ENCODE peak calls at places on chromosomes 2 and 18, in four cellular contexts. One of them, this sample, is unnamed.

GRCh38 chr2:40302751-40303150 is 149.1 kb downstream of the SLC8A1 start:
- DNase-seq in HepG2: no peak
- DNase-seq in GM12878: no peak
- DNase-seq in H1: no peak
- DNase-seq in this sample: no peak

GRCh38 chr2:237686659-237687136 is 59.3 kb downstream of the LRRFIP1 start:
- DNase-seq in GM12878: no peak
- DNase-seq in HepG2: peak; percentile 35
- DNase-seq in H1: no peak
- DNase-seq in this sample: no peak

GRCh38 chr2:102950547-102950946 is 188.7 kb downstream of the TMEM182 start:
- DNase-seq in GM12878: no peak
- DNase-seq in H1: no peak
- DNase-seq in HepG2: no peak
- DNase-seq in this sample: no peak

GRCh38 chr2:218022131-218022850 is 19.5 kb upstream of the TNS1 start:
- DNase-seq in HepG2: no peak
- DNase-seq in H1: peak; percentile 23
- DNase-seq in GM12878: no peak
- DNase-seq in this sample: no peak

GRCh38 chr2:43472527-43473194 is 123.2 kb downstream of the THADA start:
- DNase-seq in GM12878: no peak
- DNase-seq in H1: no peak
- DNase-seq in HepG2: no peak
- DNase-seq in this sample: no peak

GRCh38 chr2:85678794-85679672 is 11.0 kb upstream of the SFTPB start:
- DNase-seq in HepG2: peak; percentile 62
- DNase-seq in H1: peak; percentile 97
- DNase-seq in GM12878: no peak
- DNase-seq in this sample: peak; percentile 67

GRCh38 chr18:49517483-49517882 is 30.4 kb upstream of the C18orf32 start:
- DNase-seq in HepG2: no peak
- DNase-seq in H1: no peak
- DNase-seq in GM12878: no peak
- DNase-seq in this sample: no peak

GRCh38 chr2:42345986-42346385 is 15.0 kb downstream of the COX7A2L start:
- DNase-seq in HepG2: no peak
- DNase-seq in GM12878: no peak
- DNase-seq in H1: no peak
- DNase-seq in this sample: no peak

GRCh38 chr2:187581125-187581896 is 27.1 kb upstream of the TFPI start:
- DNase-seq in H1: no peak
- DNase-seq in GM12878: no peak
- DNase-seq in HepG2: peak; percentile 59
- DNase-seq in this sample: peak; percentile 33

GRCh38 chr2:20326163-20326780 is 24.4 kb downstream of the PUM2 start:
- DNase-seq in HepG2: peak; percentile 58
- DNase-seq in GM12878: no peak
- DNase-seq in H1: no peak
- DNase-seq in this sample: peak; percentile 23

GRCh38 chr18:32271649-32272324 is 81.9 kb downstream of the MEP1B start:
- DNase-seq in GM12878: no peak
- DNase-seq in HepG2: peak; percentile 36
- DNase-seq in H1: no peak
- DNase-seq in this sample: peak; percentile 9

GRCh38 chr2:135916232-135916631 is 40.0 kb upstream of the MCM6 start:
- DNase-seq in GM12878: no peak
- DNase-seq in HepG2: peak; percentile 31
- DNase-seq in H1: no peak
- DNase-seq in this sample: peak; percentile 16

GRCh38 chr2:49261791-49262190 is 107.5 kb upstream of the FSHR start:
- DNase-seq in HepG2: no peak
- DNase-seq in H1: no peak
- DNase-seq in GM12878: no peak
- DNase-seq in this sample: no peak

GRCh38 chr18:38654966-38655365 is 1089.4 kb upstream of the CELF4 start:
- DNase-seq in H1: no peak
- DNase-seq in GM12878: no peak
- DNase-seq in HepG2: no peak
- DNase-seq in this sample: no peak

GRCh38 chr2:217367464-217367863 is 507.6 kb upstream of the TNP1 start:
- DNase-seq in H1: no peak
- DNase-seq in GM12878: no peak
- DNase-seq in HepG2: no peak
- DNase-seq in this sample: no peak

GRCh38 chr2:147937744-147938349 is 82.7 kb downstream of the ORC4 start:
- DNase-seq in H1: no peak
- DNase-seq in GM12878: no peak
- DNase-seq in HepG2: peak; percentile 40
- DNase-seq in this sample: no peak

GRCh38 chr18:68734311-68734710 is 19.4 kb upstream of the TMX3 start:
- DNase-seq in H1: no peak
- DNase-seq in HepG2: no peak
- DNase-seq in GM12878: no peak
- DNase-seq in this sample: no peak

GRCh38 chr2:6443424-6443823 is 422.3 kb downstream of the CMPK2 start:
- DNase-seq in HepG2: no peak
- DNase-seq in H1: no peak
- DNase-seq in GM12878: no peak
- DNase-seq in this sample: no peak

GRCh38 chr2:20224716-20225293 is at the start of gene SDC1:
- DNase-seq in H1: peak; percentile 79
- DNase-seq in GM12878: no peak
- DNase-seq in HepG2: no peak
- DNase-seq in this sample: no peak

GRCh38 chr2:105324732-105325131 is 4.8 kb downstream of the TGFBRAP1 start:
- DNase-seq in H1: no peak
- DNase-seq in HepG2: no peak
- DNase-seq in GM12878: no peak
- DNase-seq in this sample: no peak

GRCh38 chr2:54444503-54444902 is 11.6 kb upstream of the SPTBN1 start:
- DNase-seq in GM12878: no peak
- DNase-seq in HepG2: no peak
- DNase-seq in H1: no peak
- DNase-seq in this sample: no peak

GRCh38 chr2:159098815-159099455 is 130.5 kb downstream of the TANC1 start:
- DNase-seq in H1: peak; percentile 1
- DNase-seq in GM12878: no peak
- DNase-seq in HepG2: peak; percentile 18
- DNase-seq in this sample: no peak

GRCh38 chr2:15511686-15512085 is 49.4 kb downstream of the NBAS start:
- DNase-seq in GM12878: no peak
- DNase-seq in H1: no peak
- DNase-seq in HepG2: no peak
- DNase-seq in this sample: no peak

GRCh38 chr18:23593720-23594119 is 7.4 kb upstream of the NPC1 start:
- DNase-seq in GM12878: no peak
- DNase-seq in H1: no peak
- DNase-seq in HepG2: no peak
- DNase-seq in this sample: no peak

GRCh38 chr18:32742620-32743019 is 30.2 kb downstream of the KLHL14 start:
- DNase-seq in GM12878: no peak
- DNase-seq in HepG2: no peak
- DNase-seq in H1: no peak
- DNase-seq in this sample: no peak

GRCh38 chr18:51337406-51337805 is 139.9 kb upstream of the MEX3C start:
- DNase-seq in H1: no peak
- DNase-seq in HepG2: no peak
- DNase-seq in GM12878: no peak
- DNase-seq in this sample: no peak

GRCh38 chr2:9071032-9071431 is 67.5 kb upstream of the MBOAT2 start:
- DNase-seq in HepG2: peak; percentile 42
- DNase-seq in H1: no peak
- DNase-seq in GM12878: no peak
- DNase-seq in this sample: peak; percentile 15

GRCh38 chr2:86787701-86788100 is 3.0 kb downstream of the CD8A start:
- DNase-seq in GM12878: no peak
- DNase-seq in HepG2: no peak
- DNase-seq in H1: no peak
- DNase-seq in this sample: no peak

GRCh38 chr18:46542545-46542944 is 114.5 kb downstream of the LOXHD1 start:
- DNase-seq in H1: no peak
- DNase-seq in HepG2: no peak
- DNase-seq in GM12878: no peak
- DNase-seq in this sample: peak; percentile 3

DNA sequence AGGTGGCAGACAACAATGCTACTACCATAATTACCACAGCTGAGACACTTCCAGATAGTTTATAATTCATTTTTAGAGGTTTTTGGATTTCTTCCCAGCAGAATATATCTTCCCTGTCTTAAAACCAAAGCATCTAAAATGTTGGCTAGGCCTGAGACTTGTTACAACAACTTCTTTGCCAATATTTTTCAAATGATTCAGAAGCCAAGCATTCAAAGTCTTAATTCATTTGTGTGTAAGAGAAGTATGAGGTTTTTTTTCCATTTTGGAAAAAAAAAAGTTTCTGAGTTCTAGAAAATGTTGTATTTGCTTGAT is 32.9 kb downstream of the LAMA1 start:
- DNase-seq in HepG2: no peak
- DNase-seq in H1: no peak
- DNase-seq in GM12878: no peak
- DNase-seq in this sample: no peak
- H3K9ac ChIP-seq in HepG2: no peak overlapping the region
- H3K9ac ChIP-seq in H1: no peak overlapping the region
- H3K9ac ChIP-seq in GM12878: no peak overlapping the region
- H3K9ac ChIP-seq in this sample: no peak overlapping the region

GRCh38 chr2:222989431-222989830 is 62.6 kb upstream of the KCNE4 start:
- DNase-seq in H1: no peak
- DNase-seq in HepG2: no peak
- DNase-seq in GM12878: no peak
- DNase-seq in this sample: no peak

GRCh38 chr2:222998459-222998858 is 53.5 kb upstream of the KCNE4 start:
- DNase-seq in GM12878: no peak
- DNase-seq in HepG2: no peak
- DNase-seq in H1: no peak
- DNase-seq in this sample: no peak

GRCh38 chr2:222993920-222994650 is 57.9 kb upstream of the KCNE4 start:
- DNase-seq in HepG2: no peak
- DNase-seq in H1: no peak
- DNase-seq in GM12878: no peak
- DNase-seq in this sample: no peak
- TF ChIP-seq SUZ12 in HepG2: no peak
- TF ChIP-seq SUZ12 in H1: no peak
- TF ChIP-seq SUZ12 in GM12878: no peak
- TF ChIP-seq SUZ12 in this sample: no peak

GRCh38 chr18:9740076-9740475 is 32.0 kb downstream of the RAB31 start:
- DNase-seq in H1: no peak
- DNase-seq in GM12878: no peak
- DNase-seq in HepG2: no peak
- DNase-seq in this sample: no peak

GRCh38 chr18:9741461-9741820 is 33.3 kb downstream of the RAB31 start:
- DNase-seq in GM12878: no peak
- DNase-seq in H1: no peak
- DNase-seq in HepG2: no peak
- DNase-seq in this sample: no peak

GRCh38 chr18:9743200-9744016 is 35.3 kb downstream of the RAB31 start:
- DNase-seq in HepG2: peak; percentile 54
- DNase-seq in H1: peak; percentile 44
- DNase-seq in GM12878: no peak
- DNase-seq in this sample: peak; percentile 32

GRCh38 chr18:9742588-9743131 is 34.6 kb downstream of the RAB31 start:
- DNase-seq in HepG2: no peak
- DNase-seq in H1: no peak
- DNase-seq in GM12878: no peak
- DNase-seq in this sample: no peak

DNA sequence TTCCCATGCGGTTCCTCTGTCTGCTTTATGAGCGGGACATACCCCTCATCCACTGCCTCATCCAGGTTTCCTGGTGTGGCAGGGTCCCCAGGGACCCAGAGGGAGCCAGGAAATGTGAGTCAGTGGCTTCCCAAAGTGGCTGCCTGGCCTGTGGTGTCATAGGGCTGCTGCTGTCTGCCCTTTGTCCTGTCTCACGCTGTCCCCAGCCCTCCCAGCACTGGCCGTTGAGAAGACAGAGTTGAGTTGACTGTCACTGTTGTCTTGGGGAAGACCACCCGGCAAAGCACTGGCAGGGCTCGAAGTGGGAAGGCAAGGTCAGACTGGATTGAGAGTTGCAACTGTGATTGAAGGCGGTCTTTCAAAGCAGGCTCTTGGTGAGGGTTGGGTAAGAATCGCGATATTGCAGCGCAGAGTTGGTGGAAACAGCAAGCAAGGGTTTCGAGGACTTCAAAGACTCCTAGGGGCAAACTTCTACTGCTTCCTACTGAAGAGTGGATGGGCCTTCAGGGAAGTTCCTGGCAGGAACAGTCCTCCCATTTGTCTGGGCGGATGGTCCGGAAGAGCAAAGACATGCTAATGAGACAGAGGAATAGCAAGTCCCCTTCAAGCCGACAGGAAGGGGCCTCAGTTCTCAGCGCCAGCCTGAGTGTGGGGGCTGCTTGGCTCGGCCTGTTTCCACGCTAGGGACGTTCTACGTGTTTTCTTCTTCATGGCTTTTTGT is 33.9 kb downstream of the RAB31 start:
- DNase-seq in GM12878: no peak
- DNase-seq in HepG2: peak; percentile 29
- DNase-seq in H1: no peak
- DNase-seq in this sample: peak; percentile 40
- H3K9ac ChIP-seq in GM12878: no peak overlapping the region
- H3K9ac ChIP-seq in HepG2: peak overlapping the region; percentile 46
- H3K9ac ChIP-seq in H1: no peak overlapping the region
- H3K9ac ChIP-seq in this sample: no peak overlapping the region

GRCh38 chr2:10968176-10968575 is 56.4 kb downstream of the KCNF1 start:
- DNase-seq in GM12878: no peak
- DNase-seq in H1: no peak
- DNase-seq in HepG2: no peak
- DNase-seq in this sample: no peak
- TF ChIP-seq SUZ12 in GM12878: no peak
- TF ChIP-seq SUZ12 in H1: no peak
- TF ChIP-seq SUZ12 in HepG2: no peak
- TF ChIP-seq SUZ12 in this sample: no peak

DNA sequence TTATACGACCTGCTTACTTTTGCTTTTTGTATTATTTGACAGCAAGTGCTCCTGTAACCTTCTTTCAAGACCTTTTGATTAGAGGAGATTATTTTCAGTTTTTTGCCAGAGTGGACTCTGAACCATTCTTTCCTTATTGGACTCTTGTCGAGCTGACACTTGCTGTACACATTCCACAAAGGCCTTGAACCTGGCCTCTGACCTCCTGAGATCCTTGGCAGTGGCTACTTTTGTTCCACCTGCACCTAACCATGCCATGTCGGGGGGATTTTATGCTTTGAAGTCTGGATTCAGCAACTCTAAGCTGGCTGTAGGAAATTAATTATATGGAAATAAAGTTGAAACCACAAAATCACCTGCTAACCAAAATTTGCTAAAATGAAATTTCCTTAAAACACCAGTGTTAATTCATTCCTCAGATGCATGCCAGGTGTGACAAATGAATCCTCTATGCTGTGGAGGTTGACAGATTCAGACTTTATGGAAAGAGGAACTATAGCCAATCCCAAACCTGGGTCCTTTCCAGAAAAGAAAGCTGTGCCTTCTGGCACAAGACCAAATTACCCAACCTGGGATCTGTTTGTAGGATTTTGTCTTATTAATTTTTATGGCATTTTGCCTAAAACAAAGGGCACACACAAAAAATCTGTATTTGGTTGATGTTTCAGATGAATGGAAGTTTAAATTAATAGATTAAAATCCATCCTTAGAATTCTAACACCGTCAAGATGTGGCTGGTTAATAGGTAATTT is 110.4 kb downstream of the CDC42EP3 start:
- DNase-seq in HepG2: no peak
- DNase-seq in H1: no peak
- DNase-seq in GM12878: no peak
- DNase-seq in this sample: no peak
- H3K9ac ChIP-seq in HepG2: no peak overlapping the region
- H3K9ac ChIP-seq in H1: no peak overlapping the region
- H3K9ac ChIP-seq in GM12878: no peak overlapping the region
- H3K9ac ChIP-seq in this sample: no peak overlapping the region